ENCODE peak calls at places on chromosomes 16 and 17, in eight cellular contexts. R is MM.1S, N is GM23248, K is astrocyte, J is PC-3, D is HCT116, L is neural progenitor cell, G is endothelial cell of umbilical vein. W is an unnamed sample.

GRCh38 chr16:73339821-73340220 is 291.9 kb upstream of the ZFHX3 start:
- DNase-seq in G (no peak), K (no peak), J (no peak), L (no peak), D (no peak), N (no peak), R (no peak), W (no peak)

GRCh38 chr16:86634290-86634689 is 55.9 kb downstream of the FOXL1 start:
- DNase-seq in J (peak; percentile 16), N (peak; percentile 66), R (no peak), L (peak; percentile 27), G (peak; percentile 32), K (peak; percentile 25), D (peak; percentile 48), W (peak; percentile 40)

GRCh38 chr17:50266384-50267073 is 7.7 kb upstream of the TMEM92 start:
- DNase-seq in G (peak; percentile 59), K (peak; percentile 86), N (peak; percentile 91), L (no peak), R (no peak), J (peak; percentile 93), D (no peak), W (peak; percentile 85)

GRCh38 chr17:66230918-66231543 is 1.8 kb upstream of the APOH start:
- DNase-seq in R (no peak), N (no peak), D (no peak), G (no peak), L (no peak), K (no peak), J (no peak), W (peak; percentile 12)

GRCh38 chr17:73166731-73167581 is 2.1 kb downstream of the SSTR2 start:
- DNase-seq in K (no peak), D (no peak), J (no peak), N (peak; percentile 23), G (no peak), L (no peak), R (peak; percentile 92), W (no peak)

GRCh38 chr16:87226926-87227650 is 90.1 kb downstream of the C16orf95 start:
- DNase-seq in G (peak; percentile 18), L (no peak), J (no peak), D (no peak), K (peak; percentile 93), N (peak; percentile 24), R (no peak), W (peak; percentile 94)

GRCh38 chr16:27977966-27978365 is 85.5 kb downstream of the GSG1L start:
- DNase-seq in R (no peak), G (no peak), K (peak; percentile 53), D (no peak), L (no peak), J (no peak), N (peak; percentile 81), W (peak; percentile 65)

GRCh38 chr17:22490399-22490798 is 798.1 kb downstream of the KCNJ18 start:
- DNase-seq in L (no peak), G (no peak), N (no peak), K (no peak), D (no peak), J (no peak), R (no peak), W (no peak)

GRCh38 chr17:68403122-68403521 is 54.2 kb downstream of the WIPI1 start:
- DNase-seq in D (no peak), R (no peak), G (no peak), N (peak; percentile 29), K (no peak), L (no peak), J (no peak), W (no peak)

GRCh38 chr17:601462-602303 is 113.0 kb downstream of the VPS53 start:
- DNase-seq in N (peak; percentile 50), R (no peak), G (peak; percentile 88), D (no peak), L (no peak), K (peak; percentile 76), J (no peak), W (peak; percentile 80)

GRCh38 chr16:78288915-78289314 is 189.5 kb downstream of the WWOX start:
- DNase-seq in G (no peak), R (no peak), K (no peak), D (no peak), N (no peak), L (no peak), J (no peak), W (no peak)

GRCh38 chr16:81511371-81511770 is 66.8 kb downstream of the CMIP start:
- DNase-seq in J (peak; percentile 94), D (peak; percentile 28), N (peak; percentile 79), K (peak; percentile 90), G (peak; percentile 89), L (no peak), R (no peak), W (peak; percentile 93)

GRCh38 chr17:52158450-52159042 is at the start of gene CA10:
- DNase-seq in L (peak; percentile 72), R (no peak), J (no peak), N (no peak), D (no peak), G (no peak), K (no peak), W (no peak)

GRCh38 chr17:38896373-38896954 is 26.6 kb downstream of the LASP1 start:
- DNase-seq in N (no peak), K (no peak), J (no peak), L (peak; percentile 89), R (no peak), G (peak; percentile 42), D (no peak), W (no peak)

GRCh38 chr17:62965149-62965648 is 836 bp upstream of the TANC2 start:
- DNase-seq in J (no peak), N (no peak), D (no peak), R (no peak), L (no peak), G (no peak), K (peak; percentile 42), W (peak; percentile 39)

DNA sequence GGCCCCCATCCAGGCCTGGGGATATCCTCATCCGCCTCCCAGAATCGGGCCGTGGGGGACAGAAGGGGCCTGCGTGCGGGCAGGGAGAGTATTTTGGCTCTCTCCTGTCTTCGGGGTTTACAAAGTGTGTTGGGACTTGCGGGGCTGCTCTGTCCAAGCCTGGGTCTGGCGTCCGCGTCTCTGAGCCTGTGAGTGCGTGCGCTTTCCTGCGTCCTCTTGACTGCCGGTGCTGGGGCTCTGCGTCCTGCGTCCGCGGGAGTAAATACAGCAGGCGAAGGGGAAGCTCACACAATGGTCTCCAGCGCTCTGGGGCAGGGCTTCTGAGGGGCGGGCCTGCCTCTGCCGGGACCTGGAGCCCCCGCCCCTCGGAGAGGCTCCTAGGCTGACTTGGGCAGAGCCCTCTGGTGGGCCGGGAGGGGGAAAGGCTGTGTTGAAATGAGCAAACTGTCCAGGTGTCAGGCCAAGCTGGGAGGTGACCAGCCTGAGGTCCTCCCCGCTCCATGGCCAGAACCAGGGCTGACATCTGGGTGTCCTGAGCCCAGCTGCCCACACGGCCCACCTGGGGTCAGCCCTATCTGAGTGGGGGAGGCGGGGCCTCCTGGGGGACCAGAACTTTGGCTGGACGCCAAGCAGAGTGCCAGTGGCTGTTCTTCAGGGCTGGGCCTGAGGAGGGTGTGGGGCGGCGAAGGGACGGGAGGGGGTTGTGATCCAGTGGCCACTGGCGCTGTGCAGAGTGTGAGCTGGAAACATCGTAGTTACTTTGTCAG is 233.6 kb downstream of the SEC14L1 start:
- DNase-seq in G (peak; percentile 90), J (no peak), N (peak; percentile 86), R (no peak), K (peak; percentile 77), D (no peak), L (peak; percentile 96), W (peak; percentile 87)
- H3K79me2 ChIP-seq in G (peaks cover 8% of the 10 kb centered on the region), J (peaks cover 95% of the 10 kb centered on the region), N (peaks cover 100% of the 10 kb centered on the region), R (peaks cover 93% of the 10 kb centered on the region), K (peaks cover 96% of the 10 kb centered on the region), D (peaks cover 91% of the 10 kb centered on the region), L (peaks cover 69% of the 10 kb centered on the region), W (peaks cover 96% of the 10 kb centered on the region)

DNA sequence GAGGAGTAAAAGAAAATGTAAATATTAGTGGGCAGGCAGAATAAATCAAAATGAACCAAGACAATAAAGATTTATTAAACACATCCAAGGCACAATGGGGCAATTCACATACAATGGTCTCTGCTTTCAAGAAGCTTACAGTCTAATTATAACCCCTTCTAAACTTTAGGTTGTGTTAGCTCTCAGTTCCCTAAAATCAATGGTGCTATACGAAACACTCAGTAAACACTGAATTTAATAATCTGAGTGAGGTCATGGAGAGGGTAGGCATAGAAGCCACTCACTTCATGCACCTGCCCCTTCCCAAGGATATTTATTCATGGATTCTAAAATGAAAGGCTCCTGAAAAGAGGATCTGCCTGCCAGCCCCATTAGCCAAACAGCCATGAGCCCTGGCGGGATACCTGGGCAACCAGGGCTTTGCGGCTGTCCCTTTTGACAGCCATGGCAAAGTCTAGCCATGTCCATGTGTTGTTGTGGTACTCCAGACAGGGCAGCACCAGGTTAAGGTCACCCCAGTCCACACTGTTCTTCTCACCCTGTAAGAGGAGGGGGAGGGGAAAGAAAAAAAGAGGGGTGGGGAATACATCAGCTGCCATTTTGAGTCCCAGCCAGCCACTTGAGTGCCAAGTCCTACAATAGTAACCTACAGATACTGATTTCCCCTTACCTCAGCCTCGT is 1.4 kb upstream of the RSKR start:
- DNase-seq in K (no peak), R (no peak), J (no peak), L (no peak), G (no peak), N (no peak), D (no peak), W (no peak)
- TF ChIP-seq EZH2 in K (no peak), R (no peak), J (no peak), L (no peak), G (no peak), N (no peak), D (no peak), W (no peak)

DNA sequence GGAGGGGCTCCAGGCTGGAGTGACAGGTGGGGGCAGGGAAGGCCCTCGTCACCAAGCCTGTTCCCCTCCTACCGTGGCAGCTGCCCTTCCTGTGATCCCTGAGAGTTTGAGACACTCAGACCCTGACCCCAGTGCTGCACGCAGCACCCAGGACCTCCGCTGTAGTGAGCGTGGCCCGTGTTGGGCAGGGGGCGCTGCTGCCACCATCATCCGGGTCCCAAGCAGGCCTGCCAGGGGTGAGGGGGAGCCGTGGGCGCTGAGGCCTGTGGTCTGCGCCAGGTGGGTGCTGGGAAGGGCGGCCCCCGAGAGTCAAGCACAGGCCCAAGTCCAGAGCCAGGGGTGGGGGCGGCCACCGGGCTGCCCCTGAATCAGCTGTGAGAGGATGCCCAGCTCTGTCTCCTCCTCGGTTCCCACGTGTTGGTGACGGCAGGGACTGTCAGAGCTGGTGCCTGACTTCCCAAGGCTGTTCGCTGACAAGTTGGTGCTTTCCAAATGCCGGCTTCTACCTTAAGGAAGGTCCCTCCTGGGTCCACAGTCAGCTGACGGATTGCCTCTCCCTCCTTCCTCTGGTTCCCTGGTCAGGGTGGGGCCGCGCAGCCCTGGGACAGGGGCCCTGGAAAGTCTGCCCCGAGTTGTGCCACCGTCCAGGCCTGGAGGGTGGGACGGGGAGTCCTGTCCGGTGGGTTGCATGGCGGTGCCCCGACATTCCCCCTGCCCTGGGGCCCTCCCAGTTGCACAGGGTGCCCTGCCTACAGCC is 31.1 kb downstream of the TPSG1 start:
- DNase-seq in J (no peak), L (no peak), G (no peak), D (no peak), R (no peak), K (no peak), N (no peak), W (no peak)
- H3K4me2 ChIP-seq in J (no peak overlapping the region), L (no peak overlapping the region), G (no peak overlapping the region), D (peak overlapping the region; percentile 78), R (no peak overlapping the region), K (no peak overlapping the region), N (no peak overlapping the region), W (no peak overlapping the region)

GRCh38 chr16:56420613-56421012 is 4.7 kb downstream of the AMFR start:
- DNase-seq in G (no peak), N (no peak), R (no peak), J (no peak), L (no peak), D (no peak), K (no peak), W (no peak)
- H3K79me2 ChIP-seq in G (peaks cover 80% of the 10 kb centered on the region), N (peaks cover 94% of the 10 kb centered on the region), R (peaks cover 82% of the 10 kb centered on the region), J (peaks cover 91% of the 10 kb centered on the region), L (peaks cover 90% of the 10 kb centered on the region), D (peaks cover 81% of the 10 kb centered on the region), K (peaks cover 87% of the 10 kb centered on the region), W (peaks cover 84% of the 10 kb centered on the region)

GRCh38 chr16:11903906-11904305 is 11.8 kb downstream of the GSPT1 start:
- DNase-seq in G (no peak), L (no peak), D (no peak), R (no peak), N (no peak), K (no peak), J (no peak), W (no peak)
- TF ChIP-seq EZH2 in G (no peak), L (no peak), D (no peak), R (no peak), N (no peak), K (no peak), J (no peak), W (no peak)